ENCODE peak calls at places on chromosomes 16 and 17, in ten cellular contexts. N is ovary, O is right lobe of liver, L is esophagus squamous epithelium, H is H1, T is Peyer's patch, U is endothelial cell of umbilical vein, M is heart left ventricle, Z is body of pancreas, V is sigmoid colon. A is an unnamed sample. For H3K4me1, the result is how much of the 10 kb centered on the place peaks cover.

GRCh38 chr16:73399486-73399885 is 351.6 kb upstream of the ZFHX3 start:
- DNase-seq in N (no peak), O (no peak), L (no peak), H (no peak), T (no peak), U (no peak), M (no peak), Z (no peak), V (no peak), A (no peak)

GRCh38 chr17:61279476-61280145 is 120.0 kb upstream of the TBX2 start:
- DNase-seq in N (no peak), O (no peak), L (no peak), H (no peak), T (no peak), U (no peak), M (no peak), Z (no peak), V (no peak), A (no peak)

GRCh38 chr17:80938556-80938955 is 53.1 kb upstream of the CHMP6 start:
- DNase-seq in N (no peak), O (no peak), L (no peak), H (no peak), T (no peak), U (no peak), M (peak), Z (no peak), V (no peak), A (peak)

GRCh38 chr17:67754001-67754400 is 36.3 kb downstream of the NOL11 start:
- DNase-seq in N (no peak), O (no peak), L (no peak), H (no peak), T (no peak), U (no peak), M (no peak), Z (no peak), V (no peak), A (no peak)

GRCh38 chr17:1160591-1161041 is 19.2 kb downstream of the ABR start:
- DNase-seq in N (no peak), O (no peak), L (no peak), H (no peak), T (no peak), U (no peak), M (no peak), Z (no peak), V (no peak), A (no peak)

GRCh38 chr16:89709166-89709565 is 7.7 kb upstream of the SPATA2L start:
- DNase-seq in N (no peak), O (no peak), L (no peak), H (no peak), T (no peak), U (no peak), M (no peak), Z (no peak), V (no peak), A (no peak)

GRCh38 chr16:74322301-74322710 is 25.7 kb downstream of the PSMD7 start:
- DNase-seq in N (no peak), O (no peak), L (no peak), H (no peak), T (no peak), U (no peak), M (no peak), Z (no peak), V (no peak), A (no peak)

GRCh38 chr16:56874800-56875199 is 9.8 kb downstream of the SLC12A3 start:
- DNase-seq in N (no peak), O (no peak), L (no peak), H (no peak), T (no peak), U (no peak), M (no peak), Z (peak), V (no peak), A (no peak)

GRCh38 chr16:23339781-23340180 is 37.7 kb downstream of the SCNN1B start:
- DNase-seq in N (no peak), O (no peak), L (no peak), H (no peak), T (no peak), U (no peak), M (no peak), Z (no peak), V (no peak), A (no peak)

GRCh38 chr16:3192476-3193019 is 4.5 kb downstream of the OR1F1 start:
- DNase-seq in N (no peak), O (no peak), L (no peak), H (no peak), T (no peak), U (no peak), M (no peak), Z (no peak), V (no peak), A (no peak)

GRCh38 chr17:35243459-35244204 is 760 bp downstream of the SLFN5 start:
- DNase-seq in N (peak), O (peak), L (no peak), H (no peak), T (peak), U (peak), M (peak), Z (peak), V (peak), A (peak)

GRCh38 chr17:78960945-78961344 is 18.8 kb downstream of the LGALS3BP start:
- DNase-seq in N (no peak), O (no peak), L (no peak), H (no peak), T (no peak), U (no peak), M (peak), Z (peak), V (no peak), A (no peak)

GRCh38 chr17:30970757-30971567 is at the start of gene RNF135:
- DNase-seq in N (peak), O (peak), L (no peak), H (peak), T (peak), U (peak), M (peak), Z (peak), V (peak), A (peak)

GRCh38 chr16:8712589-8713361 is 38.4 kb downstream of the ABAT start:
- DNase-seq in N (no peak), O (no peak), L (no peak), H (no peak), T (no peak), U (no peak), M (no peak), Z (no peak), V (no peak), A (no peak)

DNA sequence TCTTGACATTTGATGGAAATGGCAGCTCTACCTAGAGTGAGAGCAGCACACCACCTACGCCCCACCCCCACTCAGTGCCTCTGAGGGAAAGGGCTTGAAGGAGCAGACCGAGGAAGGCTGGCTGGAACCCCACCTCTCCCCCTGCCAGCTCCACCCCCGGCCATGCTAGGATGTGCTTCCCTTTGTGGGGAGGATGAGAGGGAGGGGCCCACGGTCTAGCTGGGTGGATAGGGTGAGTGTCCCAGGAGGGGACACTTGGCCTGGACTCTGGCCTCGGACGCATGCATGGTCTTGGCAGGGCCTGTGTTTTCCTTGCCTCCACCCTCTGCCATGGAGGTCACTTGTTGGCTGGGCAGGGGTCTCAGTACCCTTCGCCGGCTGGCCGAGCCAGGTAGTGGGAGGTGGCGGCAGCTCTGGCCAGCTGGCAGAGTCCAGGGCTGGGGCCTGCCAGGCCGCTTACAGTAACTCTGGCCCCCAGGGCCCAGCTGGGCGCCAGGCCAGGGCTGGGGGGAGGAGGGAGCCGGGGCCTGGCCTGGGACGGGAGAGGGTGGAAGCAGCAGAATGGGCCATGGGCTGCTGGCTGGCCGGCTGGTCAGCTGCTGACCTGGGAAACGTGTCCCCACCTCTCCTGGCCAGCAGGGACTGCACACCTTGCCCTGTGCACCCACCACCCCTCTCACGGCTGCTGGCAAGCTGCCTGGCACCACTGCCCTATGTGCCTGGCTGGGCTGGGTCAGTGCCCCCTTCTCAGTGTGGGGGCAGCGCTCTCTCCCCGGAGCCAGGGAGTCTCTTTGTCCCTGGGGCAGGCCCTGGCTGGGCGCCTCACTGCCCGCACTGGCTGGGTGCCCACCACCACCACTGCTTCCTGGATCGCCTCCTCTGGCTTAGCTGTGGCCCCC is 23.0 kb downstream of the RARA start:
- DNase-seq in N (peak), O (peak), L (no peak), H (no peak), T (no peak), U (peak), M (peak), Z (peak), V (peak), A (peak)
- H3K4me1 ChIP-seq in N (half or more), O (under half), L (half or more), H (under half), T (under half), U (under half), M (half or more), Z (half or more), V (under half), A (half or more)

GRCh38 chr16:81595676-81596292 is 151.2 kb downstream of the CMIP start:
- DNase-seq in N (no peak), O (no peak), L (no peak), H (no peak), T (no peak), U (peak), M (no peak), Z (no peak), V (no peak), A (no peak)

GRCh38 chr16:81600275-81600674 is 155.7 kb downstream of the CMIP start:
- DNase-seq in N (no peak), O (no peak), L (no peak), H (no peak), T (no peak), U (peak), M (no peak), Z (no peak), V (no peak), A (no peak)

GRCh38 chr16:81599034-81599744 is 154.6 kb downstream of the CMIP start:
- DNase-seq in N (no peak), O (no peak), L (no peak), H (no peak), T (no peak), U (no peak), M (no peak), Z (peak), V (no peak), A (no peak)

GRCh38 chr16:81597079-81597658 is 152.6 kb downstream of the CMIP start:
- DNase-seq in N (no peak), O (no peak), L (no peak), H (no peak), T (peak), U (no peak), M (no peak), Z (no peak), V (no peak), A (no peak)

DNA sequence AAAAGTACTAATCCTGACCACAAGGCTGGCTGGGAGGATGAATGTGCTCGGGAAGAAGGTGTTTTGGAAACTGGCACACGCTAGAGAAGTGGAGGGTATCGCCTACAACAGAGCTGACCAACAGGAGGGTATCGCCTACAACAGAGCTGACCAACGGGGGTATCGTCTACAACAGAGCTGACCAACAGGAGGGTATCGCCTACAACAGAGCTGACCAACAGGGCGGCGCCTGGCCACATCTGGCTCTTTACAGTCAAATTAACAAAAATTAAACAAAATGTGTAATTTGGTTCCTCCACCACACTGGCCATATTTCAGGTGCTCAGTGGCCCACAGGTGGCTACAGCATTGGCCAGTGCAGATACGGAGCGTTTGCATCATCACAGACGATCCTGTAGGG is 153.5 kb downstream of the CMIP start:
- DNase-seq in N (no peak), O (no peak), L (no peak), H (no peak), T (no peak), U (no peak), M (no peak), Z (no peak), V (no peak), A (no peak)
- TF ChIP-seq CTCF in N (no peak), O (no peak), L (no peak), H (peak), T (no peak), U (no peak), M (no peak), Z (no peak), V (no peak), A (no peak)

DNA sequence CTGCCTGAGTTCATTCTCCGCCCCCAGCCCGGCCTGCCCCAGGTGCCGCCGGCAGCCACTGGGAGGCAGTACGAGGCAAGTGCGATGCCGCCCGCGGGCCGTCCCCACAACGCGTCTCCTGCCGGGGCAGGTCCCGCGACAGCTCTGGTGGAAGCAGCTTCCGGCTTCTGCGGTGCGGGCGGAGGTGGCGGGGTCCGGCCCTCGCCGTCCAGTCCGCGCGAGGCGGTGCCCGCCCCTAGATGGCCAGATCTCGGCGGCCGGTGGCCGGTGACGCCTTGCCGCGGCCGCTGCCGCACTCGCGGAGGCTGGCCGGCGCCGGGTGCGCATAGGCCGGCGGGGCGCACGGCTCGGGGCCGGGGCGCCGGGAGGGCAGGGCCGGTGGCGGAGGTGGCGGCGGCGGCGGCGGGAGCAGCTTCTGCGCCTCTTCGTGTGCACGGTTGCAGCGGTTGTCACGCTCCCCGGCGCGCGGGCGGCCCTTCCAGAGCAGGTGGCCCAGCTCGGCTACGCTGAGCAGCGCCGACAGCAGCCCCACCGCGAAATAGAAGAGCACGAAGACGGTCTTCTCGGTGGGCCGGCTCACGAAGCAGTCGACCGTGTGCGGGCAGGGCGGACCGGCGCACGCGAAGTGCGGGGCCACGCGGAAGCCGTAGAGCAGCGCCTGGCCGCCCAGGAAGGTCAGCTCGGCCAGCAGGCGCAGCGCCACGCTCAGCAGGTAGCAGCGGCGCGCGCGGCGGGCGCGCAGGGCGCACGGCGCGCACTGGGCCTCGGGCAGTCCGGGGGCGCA is 1.6 kb downstream of the GJD3 start:
- DNase-seq in N (peak), O (peak), L (no peak), H (no peak), T (peak), U (peak), M (peak), Z (peak), V (peak), A (peak)
- TF ChIP-seq POLR2A in N (no peak), O (peak), L (no peak), H (no peak), T (no peak), U (no peak), M (no peak), Z (no peak), V (no peak), A (no peak)

GRCh38 chr17:57924677-57925076 is 30.5 kb downstream of the CUEDC1 start:
- DNase-seq in N (no peak), O (no peak), L (no peak), H (no peak), T (no peak), U (no peak), M (peak), Z (peak), V (no peak), A (no peak)
- H3K4me1 ChIP-seq in N (under half), O (under half), L (under half), H (under half), T (under half), U (under half), M (half or more), Z (under half), V (under half), A (under half)

GRCh38 chr17:39727556-39727955 is 2.8 kb downstream of the MIEN1 start:
- DNase-seq in N (no peak), O (no peak), L (no peak), H (no peak), T (no peak), U (no peak), M (no peak), Z (no peak), V (no peak), A (no peak)

GRCh38 chr17:39732586-39732985 is 2.3 kb upstream of the MIEN1 start:
- DNase-seq in N (no peak), O (no peak), L (no peak), H (no peak), T (no peak), U (no peak), M (no peak), Z (no peak), V (no peak), A (no peak)

GRCh38 chr17:39729280-39729851 is 966 bp downstream of the MIEN1 start:
- DNase-seq in N (no peak), O (no peak), L (no peak), H (no peak), T (no peak), U (no peak), M (no peak), Z (no peak), V (no peak), A (no peak)

GRCh38 chr17:39726617-39727016 is 3.7 kb downstream of the MIEN1 start:
- DNase-seq in N (no peak), O (no peak), L (no peak), H (no peak), T (no peak), U (no peak), M (no peak), Z (no peak), V (no peak), A (no peak)

DNA sequence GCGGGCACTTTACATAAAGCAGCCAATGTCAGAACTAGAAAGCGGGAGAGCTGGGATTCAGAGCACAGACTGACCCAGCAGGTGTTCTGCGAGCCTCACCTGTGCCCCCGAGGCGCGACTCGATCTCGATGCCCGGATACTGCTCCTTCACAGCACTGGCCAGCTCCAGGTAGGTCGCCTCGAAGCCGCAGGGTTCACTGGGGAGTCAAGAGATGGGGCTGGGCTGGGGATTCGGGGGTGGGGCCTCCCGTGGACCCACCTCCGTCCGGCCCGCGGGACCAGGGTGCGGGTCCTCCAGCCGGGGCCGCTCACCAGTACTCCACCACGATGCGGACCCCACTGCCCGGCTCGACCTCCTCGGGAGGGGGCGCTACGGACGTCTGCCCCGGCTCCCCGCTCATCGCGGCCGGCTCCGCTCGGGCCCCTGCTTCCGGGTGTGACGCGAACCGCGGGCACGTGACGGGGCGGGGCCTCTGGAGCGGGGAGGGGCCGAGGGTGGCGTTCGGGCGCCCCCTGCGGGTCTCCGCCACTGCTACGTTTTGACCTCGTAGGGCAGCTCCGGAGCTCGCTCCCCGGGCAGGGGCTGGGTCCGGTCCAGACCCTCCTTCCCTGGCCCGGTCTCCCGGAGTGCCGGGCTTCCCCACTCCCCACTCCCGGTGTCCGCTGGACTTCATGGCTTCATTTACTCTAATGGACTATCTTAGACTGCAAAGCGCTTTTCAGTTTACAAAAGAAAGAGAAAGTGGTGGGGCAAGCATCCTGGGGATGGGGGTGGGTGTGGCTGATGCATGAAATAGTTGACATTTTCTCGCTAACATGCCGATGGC is at the start of gene MIEN1:
- DNase-seq in N (peak), O (peak), L (peak), H (peak), T (peak), U (peak), M (peak), Z (peak), V (peak), A (peak)
- TF ChIP-seq CTCF in N (peak), O (peak), L (peak), H (peak), T (peak), U (peak), M (peak), Z (peak), V (peak), A (peak)

GRCh38 chr16:71919033-71919432 is 23.7 kb downstream of the IST1 start:
- DNase-seq in N (no peak), O (no peak), L (no peak), H (no peak), T (no peak), U (no peak), M (no peak), Z (no peak), V (no peak), A (no peak)
- TF ChIP-seq POLR2A in N (no peak), O (no peak), L (no peak), H (no peak), T (no peak), U (no peak), M (no peak), Z (no peak), V (no peak), A (no peak)

GRCh38 chr16:11668590-11669379 is 530 bp downstream of the SNN start:
- DNase-seq in N (peak), O (peak), L (no peak), H (no peak), T (peak), U (no peak), M (peak), Z (no peak), V (no peak), A (peak)
- H3K4me1 ChIP-seq in N (under half), O (under half), L (under half), H (under half), T (under half), U (under half), M (half or more), Z (under half), V (under half), A (half or more)

A was measured in spleen.